ENCODE peak calls at places on chromosomes 12 and 14, in ten cellular contexts. One of them, this sample, is unnamed.

GRCh38 chr14:100433428-100433814 is 110.3 kb downstream of the SLC25A47 start:
- DNase-seq in OCI-LY7: no peak
- DNase-seq in colonic mucosa: no peak
- DNase-seq in AG09319: no peak
- DNase-seq in natural killer cell: no peak
- DNase-seq in AG10803: no peak
- DNase-seq in astrocyte of the cerebellum: no peak
- DNase-seq in WTC11: no peak
- DNase-seq in lower lobe of right lung: no peak
- DNase-seq in CD4-positive, alpha-beta T cell: no peak
- DNase-seq in this sample: no peak

GRCh38 chr12:100234591-100235304 is 32.1 kb downstream of the DEPDC4 start:
- DNase-seq in natural killer cell: no peak
- DNase-seq in astrocyte of the cerebellum: peak; percentile 37
- DNase-seq in colonic mucosa: no peak
- DNase-seq in OCI-LY7: peak; percentile 53
- DNase-seq in lower lobe of right lung: no peak
- DNase-seq in AG10803: peak; percentile 65
- DNase-seq in WTC11: no peak
- DNase-seq in AG09319: peak; percentile 24
- DNase-seq in CD4-positive, alpha-beta T cell: no peak
- DNase-seq in this sample: no peak

GRCh38 chr12:288687-289086 is 26.1 kb upstream of the SLC6A13 start:
- DNase-seq in lower lobe of right lung: no peak
- DNase-seq in colonic mucosa: no peak
- DNase-seq in AG09319: peak; percentile 5
- DNase-seq in natural killer cell: no peak
- DNase-seq in WTC11: no peak
- DNase-seq in OCI-LY7: no peak
- DNase-seq in CD4-positive, alpha-beta T cell: no peak
- DNase-seq in AG10803: peak; percentile 78
- DNase-seq in astrocyte of the cerebellum: peak; percentile 64
- DNase-seq in this sample: no peak

GRCh38 chr14:104687601-104688504 is 1.6 kb upstream of the INF2 start:
- DNase-seq in lower lobe of right lung: peak; percentile 91
- DNase-seq in AG09319: no peak
- DNase-seq in OCI-LY7: no peak
- DNase-seq in astrocyte of the cerebellum: no peak
- DNase-seq in AG10803: peak; percentile 46
- DNase-seq in CD4-positive, alpha-beta T cell: no peak
- DNase-seq in WTC11: peak; percentile 64
- DNase-seq in colonic mucosa: peak; percentile 94
- DNase-seq in natural killer cell: no peak
- DNase-seq in this sample: peak; percentile 50

GRCh38 chr14:85187521-85187920 is 342.4 kb upstream of the FLRT2 start:
- DNase-seq in AG10803: no peak
- DNase-seq in colonic mucosa: no peak
- DNase-seq in OCI-LY7: no peak
- DNase-seq in lower lobe of right lung: no peak
- DNase-seq in AG09319: no peak
- DNase-seq in astrocyte of the cerebellum: no peak
- DNase-seq in WTC11: no peak
- DNase-seq in CD4-positive, alpha-beta T cell: no peak
- DNase-seq in natural killer cell: no peak
- DNase-seq in this sample: no peak

GRCh38 chr12:120181991-120182631 is 12.4 kb downstream of the GCN1 start:
- DNase-seq in AG10803: peak; percentile 46
- DNase-seq in WTC11: no peak
- DNase-seq in CD4-positive, alpha-beta T cell: no peak
- DNase-seq in natural killer cell: no peak
- DNase-seq in colonic mucosa: no peak
- DNase-seq in lower lobe of right lung: no peak
- DNase-seq in astrocyte of the cerebellum: peak; percentile 59
- DNase-seq in AG09319: no peak
- DNase-seq in OCI-LY7: no peak
- DNase-seq in this sample: no peak

GRCh38 chr14:95157987-95158712 is 821 bp upstream of the DICER1 start:
- DNase-seq in astrocyte of the cerebellum: no peak
- DNase-seq in AG10803: no peak
- DNase-seq in WTC11: peak; percentile 32
- DNase-seq in CD4-positive, alpha-beta T cell: no peak
- DNase-seq in OCI-LY7: peak; percentile 72
- DNase-seq in natural killer cell: no peak
- DNase-seq in AG09319: no peak
- DNase-seq in colonic mucosa: no peak
- DNase-seq in lower lobe of right lung: no peak
- DNase-seq in this sample: no peak

GRCh38 chr14:94405481-94405880 is 17.1 kb upstream of the SERPINA1 start:
- DNase-seq in AG09319: no peak
- DNase-seq in WTC11: no peak
- DNase-seq in colonic mucosa: no peak
- DNase-seq in OCI-LY7: no peak
- DNase-seq in CD4-positive, alpha-beta T cell: no peak
- DNase-seq in astrocyte of the cerebellum: no peak
- DNase-seq in natural killer cell: no peak
- DNase-seq in lower lobe of right lung: peak; percentile 63
- DNase-seq in AG10803: no peak
- DNase-seq in this sample: no peak

GRCh38 chr14:50830044-50830931 is 674 bp downstream of the NIN start:
- DNase-seq in astrocyte of the cerebellum: no peak
- DNase-seq in colonic mucosa: peak; percentile 56
- DNase-seq in CD4-positive, alpha-beta T cell: peak; percentile 49
- DNase-seq in natural killer cell: peak; percentile 59
- DNase-seq in AG09319: no peak
- DNase-seq in WTC11: peak; percentile 73
- DNase-seq in lower lobe of right lung: peak; percentile 73
- DNase-seq in OCI-LY7: peak; percentile 84
- DNase-seq in AG10803: peak; percentile 44
- DNase-seq in this sample: peak; percentile 67

DNA sequence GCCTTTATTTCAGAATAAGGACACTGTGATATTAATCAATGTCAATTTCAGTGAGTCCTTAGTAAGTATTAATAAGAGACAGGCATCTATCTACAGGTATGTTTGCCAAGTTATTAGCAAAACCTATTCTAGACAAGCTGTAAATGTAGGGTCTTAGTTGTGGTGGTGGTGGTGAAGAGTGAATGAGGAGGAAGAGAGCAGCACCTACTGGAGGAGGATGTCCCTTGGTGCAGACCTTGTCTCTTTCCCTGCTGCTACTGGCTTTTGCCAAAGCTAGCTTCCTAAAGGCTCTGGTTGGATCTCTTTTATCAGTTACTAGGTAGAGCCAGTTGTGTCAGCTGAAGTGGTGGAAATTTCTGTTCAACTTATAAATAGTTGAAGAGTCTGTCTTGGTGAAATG is 304.8 kb upstream of the ATP2B1 start:
- DNase-seq in AG10803: no peak
- DNase-seq in natural killer cell: no peak
- DNase-seq in astrocyte of the cerebellum: no peak
- DNase-seq in OCI-LY7: peak; percentile 50
- DNase-seq in WTC11: no peak
- DNase-seq in AG09319: no peak
- DNase-seq in colonic mucosa: no peak
- DNase-seq in lower lobe of right lung: no peak
- DNase-seq in CD4-positive, alpha-beta T cell: no peak
- DNase-seq in this sample: no peak
- TF ChIP-seq CTCF in AG10803: peak; percentile 34
- TF ChIP-seq CTCF in natural killer cell: no peak
- TF ChIP-seq CTCF in astrocyte of the cerebellum: peak; percentile 17
- TF ChIP-seq CTCF in OCI-LY7: peak; percentile 69
- TF ChIP-seq CTCF in WTC11: no peak
- TF ChIP-seq CTCF in AG09319: peak; percentile 4
- TF ChIP-seq CTCF in colonic mucosa: no peak
- TF ChIP-seq CTCF in lower lobe of right lung: no peak
- TF ChIP-seq CTCF in CD4-positive, alpha-beta T cell: peak; percentile 24
- TF ChIP-seq CTCF in this sample: no peak

GRCh38 chr12:109255377-109255776 is 53.7 kb downstream of the FOXN4 start:
- DNase-seq in CD4-positive, alpha-beta T cell: no peak
- DNase-seq in astrocyte of the cerebellum: no peak
- DNase-seq in OCI-LY7: peak; percentile 11
- DNase-seq in colonic mucosa: no peak
- DNase-seq in AG10803: peak; percentile 32
- DNase-seq in natural killer cell: no peak
- DNase-seq in WTC11: peak; percentile 46
- DNase-seq in AG09319: no peak
- DNase-seq in lower lobe of right lung: no peak
- DNase-seq in this sample: no peak
- TF ChIP-seq CTCF in CD4-positive, alpha-beta T cell: no peak
- TF ChIP-seq CTCF in astrocyte of the cerebellum: no peak
- TF ChIP-seq CTCF in OCI-LY7: peak; percentile 38
- TF ChIP-seq CTCF in colonic mucosa: no peak
- TF ChIP-seq CTCF in AG10803: peak; percentile 19
- TF ChIP-seq CTCF in natural killer cell: no peak
- TF ChIP-seq CTCF in WTC11: no peak
- TF ChIP-seq CTCF in AG09319: peak; percentile 5
- TF ChIP-seq CTCF in lower lobe of right lung: no peak
- TF ChIP-seq CTCF in this sample: no peak

GRCh38 chr12:118436986-118437385 is 60.6 kb downstream of the SUDS3 start:
- DNase-seq in colonic mucosa: no peak
- DNase-seq in WTC11: no peak
- DNase-seq in AG09319: no peak
- DNase-seq in astrocyte of the cerebellum: no peak
- DNase-seq in lower lobe of right lung: no peak
- DNase-seq in AG10803: peak; percentile 81
- DNase-seq in natural killer cell: no peak
- DNase-seq in OCI-LY7: no peak
- DNase-seq in CD4-positive, alpha-beta T cell: no peak
- DNase-seq in this sample: no peak
- TF ChIP-seq CTCF in colonic mucosa: no peak
- TF ChIP-seq CTCF in WTC11: no peak
- TF ChIP-seq CTCF in AG09319: no peak
- TF ChIP-seq CTCF in astrocyte of the cerebellum: no peak
- TF ChIP-seq CTCF in lower lobe of right lung: no peak
- TF ChIP-seq CTCF in AG10803: peak; percentile 2
- TF ChIP-seq CTCF in natural killer cell: no peak
- TF ChIP-seq CTCF in OCI-LY7: no peak
- TF ChIP-seq CTCF in CD4-positive, alpha-beta T cell: no peak
- TF ChIP-seq CTCF in this sample: no peak

GRCh38 chr14:38561657-38562056 is 305.8 kb upstream of the CLEC14A start:
- DNase-seq in lower lobe of right lung: no peak
- DNase-seq in AG09319: no peak
- DNase-seq in colonic mucosa: no peak
- DNase-seq in AG10803: no peak
- DNase-seq in WTC11: no peak
- DNase-seq in CD4-positive, alpha-beta T cell: no peak
- DNase-seq in astrocyte of the cerebellum: no peak
- DNase-seq in natural killer cell: no peak
- DNase-seq in OCI-LY7: no peak
- DNase-seq in this sample: no peak
- TF ChIP-seq CTCF in lower lobe of right lung: no peak
- TF ChIP-seq CTCF in AG09319: no peak
- TF ChIP-seq CTCF in colonic mucosa: no peak
- TF ChIP-seq CTCF in AG10803: no peak
- TF ChIP-seq CTCF in WTC11: no peak
- TF ChIP-seq CTCF in CD4-positive, alpha-beta T cell: no peak
- TF ChIP-seq CTCF in astrocyte of the cerebellum: no peak
- TF ChIP-seq CTCF in natural killer cell: no peak
- TF ChIP-seq CTCF in OCI-LY7: no peak
- TF ChIP-seq CTCF in this sample: no peak

This sample was measured in nephron progenitor cell.